ENCODE peak calls at places on chromosomes 16 and 17, in eight cellular contexts. G is ovary; C is NT2/D1; N is CD4-positive, alpha-beta memory T cell; V is MM.1S; J is neuronal stem cell; U is CD8-positive, alpha-beta memory T cell; D is sigmoid colon. H is an unnamed sample. For H3K4me1 and H3K9me3, the result is how much of the 10 kb centered on the place peaks cover.

GRCh38 chr16:57166951-57167350 is 18.9 kb downstream of the PSME3IP1 start:
- DNase-seq in G (no peak), C (no peak), N (no peak), V (no peak), J (no peak), U (no peak), D (peak), H (no peak)

GRCh38 chr17:46978489-46979022 is 497 bp downstream of the RPRML start:
- DNase-seq in G (no peak), C (no peak), N (no peak), V (no peak), J (peak), U (no peak), D (no peak), H (peak)

GRCh38 chr16:47970291-47970931 is 185.4 kb downstream of the ABCC12 start:
- DNase-seq in G (no peak), C (peak), N (no peak), V (no peak), J (peak), U (no peak), D (no peak), H (no peak)

GRCh38 chr17:8941980-8942617 is 23.4 kb downstream of the PIK3R5 start:
- DNase-seq in G (no peak), C (no peak), N (peak), V (no peak), J (no peak), U (peak), D (no peak), H (no peak)

GRCh38 chr16:56589141-56590039 is at the start of gene MT3:
- DNase-seq in G (no peak), C (no peak), N (peak), V (no peak), J (no peak), U (no peak), D (no peak), H (no peak)

GRCh38 chr16:13995194-13995593 is 75.2 kb downstream of the ERCC4 start:
- DNase-seq in G (no peak), C (no peak), N (no peak), V (no peak), J (no peak), U (no peak), D (no peak), H (no peak)

GRCh38 chr16:14303654-14304394 is 232.7 kb downstream of the MRTFB start:
- DNase-seq in G (no peak), C (no peak), N (no peak), V (no peak), J (no peak), U (no peak), D (no peak), H (no peak)

GRCh38 chr16:80791411-80791810 is 13.0 kb downstream of the CDYL2 start:
- DNase-seq in G (no peak), C (no peak), N (no peak), V (no peak), J (no peak), U (no peak), D (no peak), H (no peak)

GRCh38 chr17:71413935-71414334 is 706.9 kb upstream of the SOX9 start:
- DNase-seq in G (no peak), C (no peak), N (no peak), V (no peak), J (no peak), U (no peak), D (no peak), H (no peak)

GRCh38 chr16:65388592-65388991 is 266.7 kb upstream of the CDH11 start:
- DNase-seq in G (no peak), C (no peak), N (no peak), V (no peak), J (no peak), U (no peak), D (no peak), H (no peak)

GRCh38 chr16:30769379-30770089 is 7.4 kb downstream of the RNF40 start:
- DNase-seq in G (no peak), C (no peak), N (no peak), V (no peak), J (no peak), U (no peak), D (no peak), H (no peak)

GRCh38 chr17:59838196-59838911 is 54.4 kb downstream of the TUBD1 start:
- DNase-seq in G (no peak), C (no peak), N (peak), V (no peak), J (no peak), U (no peak), D (peak), H (peak)

GRCh38 chr17:8072339-8072726 is 15.2 kb downstream of the ALOX12B start:
- DNase-seq in G (no peak), C (no peak), N (peak), V (no peak), J (no peak), U (no peak), D (no peak), H (no peak)

GRCh38 chr16:89020925-89021595 is 44.1 kb upstream of the CBFA2T3 start:
- DNase-seq in G (no peak), C (no peak), N (no peak), V (no peak), J (no peak), U (no peak), D (peak), H (no peak)

GRCh38 chr17:71801301-71801700 is 319.5 kb upstream of the SOX9 start:
- DNase-seq in G (no peak), C (no peak), N (no peak), V (no peak), J (no peak), U (no peak), D (no peak), H (no peak)

GRCh38 chr16:54096607-54097006 is 190.0 kb downstream of the IRX3 start:
- DNase-seq in G (no peak), C (no peak), N (no peak), V (no peak), J (no peak), U (no peak), D (no peak), H (no peak)

GRCh38 chr17:63780507-63780906 is 6.5 kb downstream of the DDX42 start:
- DNase-seq in G (no peak), C (no peak), N (no peak), V (no peak), J (no peak), U (no peak), D (no peak), H (no peak)

GRCh38 chr16:3485097-3485470 is 10.2 kb downstream of the C16orf90 start:
- DNase-seq in G (no peak), C (no peak), N (no peak), V (no peak), J (no peak), U (no peak), D (no peak), H (no peak)

GRCh38 chr16:72198021-72198420 is 26.1 kb upstream of the PMFBP1 start:
- DNase-seq in G (peak), C (no peak), N (no peak), V (no peak), J (no peak), U (no peak), D (peak), H (no peak)

GRCh38 chr16:59535298-59535697 is 801.2 kb upstream of the GOT2 start:
- DNase-seq in G (no peak), C (no peak), N (no peak), V (no peak), J (no peak), U (no peak), D (no peak), H (no peak)

GRCh38 chr17:57312242-57312641 is 55.9 kb downstream of the MSI2 start:
- DNase-seq in G (no peak), C (no peak), N (no peak), V (no peak), J (no peak), U (no peak), D (no peak), H (no peak)

GRCh38 chr16:24610421-24610765 is 71.0 kb downstream of the RBBP6 start:
- DNase-seq in G (peak), C (peak), N (no peak), V (no peak), J (peak), U (no peak), D (no peak), H (no peak)
- H3K4me3 ChIP-seq in G (peak), C (peak), N (no peak), V (no peak), J (peak), U (no peak), D (peak), H (no peak)

DNA sequence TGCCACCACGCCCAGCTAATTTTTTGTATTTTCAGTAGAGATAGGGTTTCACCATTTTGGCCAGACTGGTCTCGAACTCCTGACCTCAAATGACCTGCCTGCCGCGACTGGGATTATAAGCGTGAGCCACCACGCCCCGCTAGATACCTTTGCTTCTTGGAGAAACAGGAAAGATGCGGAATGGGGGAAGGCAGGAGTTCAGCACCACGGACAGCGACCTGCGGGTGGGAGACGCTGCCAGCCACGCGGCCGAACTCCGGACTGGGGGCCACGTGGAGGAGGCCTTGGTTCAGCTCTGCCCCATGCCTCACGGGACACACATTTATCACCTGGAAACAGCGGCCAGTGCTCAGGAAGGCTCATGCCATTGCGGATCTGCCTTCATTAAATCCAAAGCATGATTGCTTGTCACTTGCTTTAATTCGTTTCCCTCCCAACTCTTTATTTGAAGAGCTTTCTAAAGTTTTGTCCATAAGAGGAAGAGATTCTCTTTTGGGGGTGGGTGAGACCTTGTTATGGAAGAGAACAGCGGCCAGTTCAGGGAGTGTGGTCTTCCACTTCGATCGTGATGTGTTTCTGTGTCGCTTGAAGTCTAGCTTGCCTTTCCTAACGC is 219.9 kb downstream of the ENGASE start:
- DNase-seq in G (peak), C (peak), N (peak), V (peak), J (peak), U (peak), D (no peak), H (peak)
- H3K4me1 ChIP-seq in G (under half), C (under half), N (under half), V (under half), J (under half), U (under half), D (under half), H (under half)

GRCh38 chr17:82943751-82944150 is 103.9 kb upstream of the ZNF750 start:
- DNase-seq in G (no peak), C (no peak), N (no peak), V (no peak), J (no peak), U (no peak), D (peak), H (no peak)
- H3K9me3 ChIP-seq in G (under half), C (half or more), N (under half), V (under half), J (half or more), U (under half), D (under half), H (under half)

DNA sequence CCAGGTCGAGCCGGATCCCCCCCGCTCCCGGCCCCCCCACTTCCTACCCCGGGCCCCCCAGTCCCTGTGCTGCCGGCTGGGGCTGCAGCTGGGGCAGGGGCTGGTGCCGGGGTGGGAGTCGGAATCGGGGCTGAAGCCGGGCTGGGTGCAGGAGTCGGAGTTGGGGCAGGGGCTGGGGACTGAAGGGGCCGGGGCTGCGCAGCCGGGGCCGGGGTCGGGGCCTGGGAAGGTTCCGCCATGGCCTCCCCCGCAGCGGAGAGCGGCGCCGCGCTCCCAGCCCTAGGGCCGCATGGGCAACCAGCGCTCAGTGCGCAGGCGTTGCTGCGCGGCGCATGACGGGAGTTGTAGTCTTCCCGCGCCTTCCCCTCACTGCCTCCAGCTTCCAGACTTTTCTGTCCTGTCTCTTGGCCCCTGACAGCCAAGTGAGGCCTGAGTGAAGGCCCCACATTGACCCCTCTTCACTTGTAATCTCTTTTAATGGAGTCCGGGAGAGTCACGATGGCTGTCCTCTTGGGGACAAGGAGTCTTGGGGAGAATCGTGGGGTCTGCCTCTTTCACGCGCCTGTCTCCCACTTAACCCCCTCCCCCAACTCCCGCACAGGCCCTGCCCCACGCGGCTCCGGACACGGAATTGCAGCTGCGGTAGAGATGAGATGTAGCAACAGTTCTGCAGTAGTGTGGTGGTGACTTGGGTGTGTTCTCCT is at the start of gene KAT2A:
- DNase-seq in G (peak), C (peak), N (peak), V (peak), J (peak), U (peak), D (peak), H (peak)
- H3K4me3 ChIP-seq in G (peak), C (peak), N (peak), V (peak), J (peak), U (peak), D (peak), H (peak)

GRCh38 chr16:79132745-79133144 is 467.8 kb downstream of the MAF start:
- DNase-seq in G (peak), C (no peak), N (no peak), V (no peak), J (no peak), U (no peak), D (no peak), H (no peak)
- H3K4me1 ChIP-seq in G (under half), C (under half), N (under half), V (under half), J (under half), U (under half), D (under half), H (under half)

GRCh38 chr16:75172578-75172977 is 24.3 kb downstream of the ZFP1 start:
- DNase-seq in G (no peak), C (no peak), N (no peak), V (no peak), J (no peak), U (no peak), D (no peak), H (no peak)
- H3K9me3 ChIP-seq in G (under half), C (half or more), N (under half), V (under half), J (half or more), U (half or more), D (under half), H (half or more)

H was measured in Caco-2.